ENCODE peak calls at places on chromosomes 1 and 21, in four cellular contexts. H is prostate gland, P is AG04449, T is GM06990. U is an unnamed sample.

GRCh38 chr1:238485906-238486219 is 595.1 kb upstream of the ZP4 start:
- DNase-seq in H (peak; percentile 11), P (no peak), T (no peak), U (no peak)

GRCh38 chr1:93471284-93471683 is 23.4 kb downstream of the FNBP1L start:
- DNase-seq in H (no peak), P (no peak), T (no peak), U (no peak)

GRCh38 chr1:176522310-176522846 is 59.4 kb downstream of the PAPPA2 start:
- DNase-seq in H (peak; percentile 10), P (no peak), T (no peak), U (peak; percentile 28)

GRCh38 chr1:150881331-150882070 is 5.1 kb upstream of the ARNT start:
- DNase-seq in H (no peak), P (peak; percentile 91), T (no peak), U (no peak)

GRCh38 chr1:163361123-163361934 is 39.6 kb downstream of the NUF2 start:
- DNase-seq in H (no peak), P (no peak), T (no peak), U (no peak)

GRCh38 chr1:16015491-16015890 is 2.4 kb downstream of the HSPB7 start:
- DNase-seq in H (no peak), P (no peak), T (no peak), U (no peak)

GRCh38 chr1:10200620-10201019 is 9.8 kb upstream of the KIF1B start:
- DNase-seq in H (no peak), P (no peak), T (no peak), U (no peak)

GRCh38 chr1:80249699-80250098 is 1243.2 kb upstream of the ADGRL4 start:
- DNase-seq in H (no peak), P (no peak), T (no peak), U (no peak)

GRCh38 chr1:31805318-31805717 is 10.5 kb downstream of the SPOCD1 start:
- DNase-seq in H (no peak), P (no peak), T (no peak), U (no peak)

GRCh38 chr1:176462671-176463225 is at the start of gene PAPPA2:
- DNase-seq in H (no peak), P (no peak), T (no peak), U (no peak)

GRCh38 chr1:44730741-44731512 is at the start of gene RNU5D-1:
- DNase-seq in H (peak; percentile 86), P (peak; percentile 90), T (peak; percentile 93), U (peak; percentile 94)

GRCh38 chr1:16458801-16459200 is 18.3 kb downstream of the NECAP2 start:
- DNase-seq in H (no peak), P (no peak), T (no peak), U (no peak)

GRCh38 chr1:150895618-150896017 is 8.7 kb downstream of the CTXND2 start:
- DNase-seq in H (no peak), P (no peak), T (no peak), U (no peak)

GRCh38 chr21:25496825-25497482 is 110.3 kb downstream of the MRPL39 start:
- DNase-seq in H (no peak), P (peak; percentile 14), T (peak; percentile 56), U (no peak)

GRCh38 chr1:61141288-61142044 is 59.1 kb downstream of the NFIA start:
- DNase-seq in H (no peak), P (no peak), T (no peak), U (no peak)

GRCh38 chr1:109793486-109794318 is 30.0 kb upstream of the EPS8L3 start:
- DNase-seq in H (no peak), P (peak; percentile 64), T (no peak), U (no peak)

DNA sequence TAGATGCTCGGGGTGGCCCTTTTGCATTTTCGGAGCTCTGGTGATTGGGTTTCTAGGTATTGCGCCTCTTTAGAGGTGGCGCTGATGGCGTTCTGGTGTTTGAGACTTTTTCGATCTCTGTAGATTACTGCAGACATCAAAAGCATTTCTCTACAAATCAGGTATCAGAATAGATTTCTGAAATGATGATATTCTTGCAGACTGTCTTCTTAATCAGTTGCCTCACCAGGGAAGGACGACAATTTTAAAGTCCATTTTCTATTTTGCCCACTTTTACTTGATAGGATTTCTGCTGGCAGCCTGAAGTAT is 65.2 kb upstream of the VAMP3 start:
- DNase-seq in H (no peak), P (no peak), T (no peak), U (no peak)
- H3K4me3 ChIP-seq in H (peak overlapping the region; percentile 33), P (no peak overlapping the region), T (no peak overlapping the region), U (peak overlapping the region; percentile 14)

GRCh38 chr21:44993321-44994015 is 53.6 kb downstream of the SLX9 start:
- DNase-seq in H (no peak), P (no peak), T (no peak), U (no peak)

GRCh38 chr21:44990921-44991320 is 51.1 kb downstream of the SLX9 start:
- DNase-seq in H (no peak), P (no peak), T (no peak), U (no peak)

GRCh38 chr21:44989943-44990780 is 50.3 kb downstream of the SLX9 start:
- DNase-seq in H (no peak), P (no peak), T (no peak), U (no peak)

GRCh38 chr21:44992608-44993031 is 52.8 kb downstream of the SLX9 start:
- DNase-seq in H (no peak), P (no peak), T (no peak), U (no peak)

DNA sequence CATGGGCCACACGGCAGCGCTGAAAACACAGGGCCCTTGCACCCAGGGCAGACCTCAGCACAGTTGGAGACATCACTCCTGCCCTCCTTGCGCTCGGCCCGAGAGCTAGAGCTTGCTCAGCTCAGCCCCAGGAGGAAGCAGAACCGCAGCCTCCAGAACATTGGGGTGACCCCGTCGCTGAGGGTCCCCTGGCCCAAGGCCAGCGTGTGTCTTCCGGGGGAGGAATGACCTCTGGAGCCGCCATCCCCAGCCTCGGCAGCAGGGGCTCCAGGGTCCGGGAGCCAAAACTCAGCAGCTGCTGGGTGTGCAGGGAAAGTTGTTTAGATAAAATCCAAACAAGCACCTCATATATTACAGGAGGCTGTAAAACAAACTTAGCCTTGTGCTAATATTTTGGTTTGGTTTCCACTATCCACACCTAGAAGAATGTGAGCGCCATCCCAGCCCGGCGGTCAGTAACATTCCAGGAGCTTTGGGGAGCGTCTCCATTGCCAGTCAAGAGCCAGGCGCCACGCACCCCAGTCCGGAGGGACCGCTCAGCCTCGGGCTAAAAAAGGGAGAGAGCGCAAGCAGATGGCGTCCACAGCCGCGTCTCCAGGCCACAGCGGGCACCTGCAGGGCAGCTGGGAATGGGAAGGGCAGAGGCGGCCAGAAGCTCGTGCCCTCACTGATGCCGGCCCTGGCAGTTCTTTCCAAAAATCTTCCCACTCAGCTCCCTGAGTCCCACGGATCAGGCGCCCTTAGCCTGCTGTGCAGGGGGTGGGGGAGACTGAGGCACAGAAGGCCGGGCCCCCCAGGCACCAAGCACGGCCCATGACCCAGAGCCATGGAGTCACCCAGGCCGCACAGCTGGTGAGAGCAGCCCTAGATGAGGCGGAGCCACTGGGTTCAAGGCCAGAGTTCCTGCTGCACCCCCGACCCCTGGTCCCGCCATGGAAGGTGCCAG is 52.0 kb downstream of the SLX9 start:
- DNase-seq in H (no peak), P (no peak), T (no peak), U (no peak)
- TF ChIP-seq CTCF in H (no peak), P (no peak), T (no peak), U (no peak)

GRCh38 chr1:206581571-206581981 is 30.7 kb downstream of the EIF2D start:
- DNase-seq in H (no peak), P (no peak), T (no peak), U (no peak)

GRCh38 chr1:206578959-206579358 is 33.3 kb downstream of the EIF2D start:
- DNase-seq in H (no peak), P (no peak), T (no peak), U (no peak)

GRCh38 chr1:206582537-206583460 is 29.5 kb downstream of the EIF2D start:
- DNase-seq in H (no peak), P (no peak), T (no peak), U (no peak)

GRCh38 chr1:206579747-206580437 is 32.4 kb downstream of the EIF2D start:
- DNase-seq in H (no peak), P (no peak), T (peak; percentile 83), U (no peak)

DNA sequence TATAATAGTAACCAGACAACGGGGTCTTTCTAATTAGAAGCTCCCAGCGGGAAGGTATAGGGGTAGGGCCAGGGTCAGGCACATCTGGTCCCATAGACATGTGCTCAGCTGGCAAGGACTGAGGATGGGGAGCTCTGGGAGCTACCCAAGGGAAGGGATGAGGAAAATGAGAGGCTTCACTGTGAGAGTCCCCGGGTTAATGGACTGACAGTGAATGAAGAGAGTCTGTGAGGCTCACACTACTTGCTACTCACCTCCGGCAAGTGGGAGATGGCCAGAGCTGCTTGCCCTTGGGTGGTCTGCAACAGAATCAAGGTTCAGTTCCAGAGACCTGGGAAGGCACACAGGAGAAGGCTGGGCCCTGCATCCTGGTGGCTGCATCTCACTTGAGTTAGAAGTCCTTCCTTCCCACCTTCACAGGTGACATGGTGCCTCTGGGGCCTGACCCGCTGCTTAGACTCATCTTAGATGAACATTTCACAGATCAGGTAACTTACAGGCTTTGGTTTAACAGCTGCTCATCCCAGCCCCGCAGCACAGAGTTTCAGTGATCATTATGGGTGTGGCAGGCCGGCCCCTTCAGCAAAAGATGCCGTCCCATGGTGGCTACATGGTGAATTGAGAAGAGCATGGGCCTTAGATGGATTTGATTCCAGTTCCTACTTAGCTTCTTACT is 31.7 kb downstream of the EIF2D start:
- DNase-seq in H (no peak), P (no peak), T (no peak), U (no peak)
- H3K4me3 ChIP-seq in H (no peak overlapping the region), P (no peak overlapping the region), T (peak overlapping the region; percentile 4), U (no peak overlapping the region)

DNA sequence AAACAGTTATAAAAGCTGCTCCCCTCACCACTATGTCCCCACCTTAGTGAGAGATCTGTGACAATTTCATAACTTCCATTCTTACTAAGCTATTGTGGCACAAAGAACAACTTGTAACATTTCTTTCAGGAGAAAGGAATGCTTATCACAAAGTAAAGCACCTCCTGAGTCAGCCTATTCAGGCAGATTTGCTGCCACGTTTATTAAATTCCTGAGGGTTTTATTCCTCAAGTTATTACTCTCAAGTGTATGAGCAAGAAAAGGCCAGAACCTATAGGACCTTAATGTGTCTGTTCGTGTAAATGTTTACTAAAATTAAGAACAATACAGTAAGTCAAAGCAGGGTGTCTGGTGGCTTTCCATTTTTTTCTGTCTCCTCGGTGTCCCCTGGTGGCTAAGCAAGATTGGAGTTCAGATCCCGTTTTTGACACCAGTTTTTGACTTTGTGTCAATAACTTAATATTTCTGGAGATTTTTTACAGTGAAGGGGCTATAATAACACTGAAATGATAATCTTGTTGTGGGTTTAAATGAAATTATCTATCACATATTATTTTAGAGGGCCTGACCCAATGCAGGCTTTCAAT is 1539.6 kb downstream of the BRINP3 start:
- DNase-seq in H (no peak), P (no peak), T (no peak), U (no peak)
- TF ChIP-seq CTCF in H (no peak), P (no peak), T (no peak), U (peak; percentile 55)

GRCh38 chr1:108747898-108748297 is 1.4 kb downstream of the STXBP3 start:
- DNase-seq in H (no peak), P (no peak), T (no peak), U (no peak)

GRCh38 chr1:108747128-108747827 is 804 bp downstream of the STXBP3 start:
- DNase-seq in H (peak; percentile 79), P (peak; percentile 36), T (peak; percentile 48), U (peak; percentile 63)

GRCh38 chr1:108749081-108749480 is 2.6 kb downstream of the STXBP3 start:
- DNase-seq in H (no peak), P (no peak), T (no peak), U (no peak)

GRCh38 chr1:108746382-108747127 is at the start of gene STXBP3:
- DNase-seq in H (peak; percentile 97), P (peak; percentile 88), T (peak; percentile 97), U (peak; percentile 93)

GRCh38 chr1:108745980-108746381 is 493 bp upstream of the STXBP3 start:
- DNase-seq in H (no peak), P (no peak), T (no peak), U (no peak)
- H3K4me3 ChIP-seq in H (peak overlapping the region; percentile 91), P (no peak overlapping the region), T (no peak overlapping the region), U (no peak overlapping the region)

U was measured in LNCaP clone FGC.